ENCODE peak calls at places on chromosomes 6 and 20, in five cellular contexts. K is A549, G is ovary, R is colonic mucosa, X is fibroblast of lung. Y is an unnamed sample.

GRCh38 chr20:50054626-50055511 is 58.1 kb downstream of the UBE2V1 start:
- DNase-seq in G (peak; percentile 75), X (peak; percentile 60), K (no peak), R (no peak), Y (peak; percentile 76)

GRCh38 chr20:25007491-25008305 is 15.1 kb upstream of the APMAP start:
- DNase-seq in X (no peak), K (no peak), G (no peak), R (peak; percentile 16), Y (no peak)

GRCh38 chr20:13458860-13459451 is 179.8 kb downstream of the TASP1 start:
- DNase-seq in X (peak; percentile 30), K (peak; percentile 41), G (no peak), R (peak; percentile 22), Y (no peak)

GRCh38 chr6:7727150-7727950 is 1.5 kb downstream of the BMP6 start:
- DNase-seq in G (peak; percentile 25), R (no peak), K (peak; percentile 26), X (peak; percentile 24), Y (no peak)

GRCh38 chr6:54053893-54054391 is 57.3 kb upstream of the MLIP start:
- DNase-seq in K (no peak), R (peak; percentile 68), G (no peak), X (peak; percentile 98), Y (no peak)

GRCh38 chr6:7468382-7469081 is 72.9 kb upstream of the DSP start:
- DNase-seq in R (no peak), X (peak; percentile 56), G (peak; percentile 60), K (peak; percentile 64), Y (peak; percentile 77)

GRCh38 chr20:48398506-48399449 is 429.0 kb downstream of the PREX1 start:
- DNase-seq in X (peak; percentile 7), K (no peak), R (no peak), G (no peak), Y (no peak)

GRCh38 chr20:62651285-62652021 is 9.2 kb downstream of the SLCO4A1 start:
- DNase-seq in K (no peak), R (peak; percentile 68), G (peak; percentile 77), X (no peak), Y (no peak)

GRCh38 chr6:36127462-36128016 is 2.8 kb upstream of the MAPK13 start:
- DNase-seq in G (no peak), R (no peak), K (peak; percentile 40), X (peak; percentile 79), Y (no peak)

GRCh38 chr6:141026504-141026903 is 1106.2 kb upstream of the GJE1 start:
- DNase-seq in K (no peak), X (no peak), G (no peak), R (no peak), Y (no peak)

GRCh38 chr6:105850636-105851035 is 235.5 kb upstream of the PRDM1 start:
- DNase-seq in R (no peak), X (no peak), K (no peak), G (no peak), Y (no peak)

GRCh38 chr6:1039746-1040145 is 272.2 kb upstream of the FOXQ1 start:
- DNase-seq in G (no peak), R (no peak), K (no peak), X (no peak), Y (no peak)

GRCh38 chr6:110731196-110731595 is 84.1 kb downstream of the CDK19 start:
- DNase-seq in K (no peak), G (no peak), R (no peak), X (peak; percentile 51), Y (no peak)

GRCh38 chr6:150417899-150418824 is 49.4 kb downstream of the IYD start:
- DNase-seq in R (peak; percentile 50), G (no peak), X (peak; percentile 89), K (peak; percentile 68), Y (no peak)
- H3K4me3 ChIP-seq in R (peak overlapping the region; percentile 4), G (peak overlapping the region; percentile 27), X (peak overlapping the region; percentile 29), K (peak overlapping the region; percentile 37), Y (peak overlapping the region; percentile 57)

DNA sequence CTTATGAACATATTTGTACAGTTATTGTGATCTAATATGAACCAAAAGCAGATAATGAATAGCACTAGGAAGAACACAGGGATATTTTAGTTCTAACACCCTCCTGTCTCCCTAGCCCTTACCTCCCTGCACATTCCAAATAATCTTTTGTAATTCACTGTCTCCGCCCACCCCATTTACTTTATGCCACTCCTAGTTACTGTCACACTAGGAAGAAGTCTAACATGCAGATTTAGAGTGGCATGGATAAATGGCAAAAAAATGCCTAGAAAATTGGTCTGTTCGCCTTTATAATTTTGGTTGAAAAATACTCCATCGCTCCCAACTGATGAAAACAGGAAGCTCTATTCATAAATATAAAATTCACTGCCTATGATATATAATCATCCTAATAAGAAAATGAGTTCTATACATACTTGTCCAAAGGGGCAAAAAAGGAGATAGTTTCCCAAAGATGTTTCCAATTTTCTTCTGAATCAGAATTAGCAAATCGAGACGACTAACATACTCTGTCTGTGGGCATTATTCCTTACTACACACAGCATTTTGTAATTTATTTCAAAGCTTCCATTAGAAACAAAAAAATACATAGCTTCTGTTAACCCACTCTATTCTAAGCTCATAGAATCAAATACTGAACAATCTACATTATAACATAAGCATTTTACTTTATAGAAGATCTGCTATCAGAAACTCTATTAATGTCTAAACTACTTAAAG is 1.3 kb upstream of the RUNX2 start:
- DNase-seq in G (no peak), X (no peak), R (no peak), K (no peak), Y (no peak)
- H3K27ac ChIP-seq in G (no peak overlapping the region), X (no peak overlapping the region), R (no peak overlapping the region), K (no peak overlapping the region), Y (no peak overlapping the region)

DNA sequence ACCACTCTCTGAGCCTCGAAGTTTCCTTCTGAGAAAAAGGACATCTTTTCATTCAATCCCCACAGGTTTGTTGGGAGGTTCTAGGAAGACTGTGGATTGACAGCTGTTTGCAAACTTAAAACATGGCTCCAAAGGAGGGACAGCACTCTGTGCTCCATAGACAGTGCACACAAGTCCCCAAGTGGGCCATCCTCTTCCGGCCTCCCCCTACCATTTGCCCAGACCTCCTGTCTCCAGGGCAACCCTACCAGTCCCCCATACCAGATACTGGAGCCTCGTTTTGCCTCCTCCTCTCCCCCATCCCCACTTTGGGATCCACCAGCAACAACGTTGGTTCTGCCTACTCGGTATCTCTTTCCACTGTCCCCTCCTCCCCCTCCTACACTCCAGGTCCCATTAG is 8.5 kb upstream of the DLGAP4 start:
- DNase-seq in R (no peak), K (no peak), G (no peak), X (no peak), Y (no peak)
- H3K4me3 ChIP-seq in R (no peak overlapping the region), K (no peak overlapping the region), G (no peak overlapping the region), X (no peak overlapping the region), Y (no peak overlapping the region)

DNA sequence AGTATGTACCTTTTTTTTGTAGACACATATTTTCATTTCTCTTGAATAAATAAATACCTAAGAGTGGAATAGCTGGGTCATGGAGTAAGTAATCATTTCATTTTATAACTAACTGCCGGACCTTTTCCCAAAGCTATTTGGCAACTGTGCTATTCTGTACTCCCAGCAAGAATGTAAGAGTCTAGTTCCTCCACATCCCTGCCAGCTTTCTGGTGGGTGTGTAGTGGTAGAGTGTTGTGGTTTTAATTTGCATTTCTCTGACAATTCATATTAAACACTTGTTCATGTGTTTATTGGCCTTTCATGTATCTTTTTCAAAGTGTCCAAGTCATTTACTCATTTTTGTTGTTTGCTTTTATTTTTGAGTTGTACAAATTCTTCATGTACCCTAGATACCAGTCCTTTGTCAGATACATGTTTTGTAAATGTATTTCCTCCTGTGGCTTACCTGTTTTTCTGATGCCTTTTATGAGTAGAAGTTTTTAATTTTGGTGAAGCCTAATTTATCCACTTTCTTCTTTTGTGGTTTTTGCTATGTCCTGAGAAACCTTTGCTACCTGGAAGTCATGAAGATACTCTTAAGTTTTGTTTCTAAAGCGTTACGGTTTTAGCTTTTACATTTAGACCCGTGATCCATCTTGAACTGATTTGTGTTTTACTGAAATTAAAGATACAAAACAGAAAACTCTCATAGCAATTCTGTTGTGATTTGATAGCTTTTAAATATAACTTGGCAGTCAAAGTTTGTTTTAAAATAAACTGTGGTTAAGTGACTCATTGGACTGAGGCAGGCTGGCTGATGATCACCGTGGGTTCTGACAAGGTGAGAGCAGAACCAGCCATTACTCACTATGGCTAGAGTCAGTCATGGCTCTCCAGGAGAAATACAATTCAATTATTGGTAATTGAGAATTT is 7.9 kb downstream of the MYLIP start:
- DNase-seq in G (no peak), K (no peak), R (no peak), X (peak; percentile 93), Y (no peak)
- H3K27ac ChIP-seq in G (no peak overlapping the region), K (no peak overlapping the region), R (peak overlapping the region; percentile 31), X (peak overlapping the region; percentile 24), Y (no peak overlapping the region)

GRCh38 chr6:144138542-144138941 is 11.8 kb upstream of the STX11 start:
- DNase-seq in X (no peak), R (no peak), G (no peak), K (no peak), Y (no peak)

GRCh38 chr6:144139817-144140216 is 10.5 kb upstream of the STX11 start:
- DNase-seq in R (no peak), K (no peak), X (no peak), G (no peak), Y (no peak)

GRCh38 chr6:144141470-144141869 is 8.8 kb upstream of the STX11 start:
- DNase-seq in X (no peak), G (no peak), K (no peak), R (no peak), Y (no peak)

GRCh38 chr6:144143878-144144277 is 6.4 kb upstream of the STX11 start:
- DNase-seq in G (no peak), K (no peak), R (no peak), X (no peak), Y (no peak)

DNA sequence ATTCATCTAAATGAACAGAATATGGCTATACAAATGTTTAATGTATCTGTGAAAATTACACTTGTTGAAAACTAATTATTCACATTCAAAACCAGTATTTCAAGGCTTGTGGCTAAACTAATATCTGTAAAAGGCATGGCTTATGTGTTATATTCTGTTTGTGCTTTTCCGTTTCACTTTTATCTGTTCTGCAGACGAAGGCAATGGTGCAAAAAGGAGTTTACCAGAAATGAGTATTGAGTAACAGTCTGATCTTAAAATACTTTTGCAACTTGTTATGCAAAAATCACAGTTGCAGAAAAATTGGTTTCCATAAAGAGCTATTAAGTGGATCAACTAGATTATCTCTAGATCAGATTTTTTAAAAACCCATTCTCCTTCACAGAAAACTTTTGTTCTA is 9.5 kb upstream of the STX11 start:
- DNase-seq in G (no peak), R (no peak), X (no peak), K (no peak), Y (no peak)
- H3K4me3 ChIP-seq in G (no peak overlapping the region), R (no peak overlapping the region), X (no peak overlapping the region), K (no peak overlapping the region), Y (no peak overlapping the region)

GRCh38 chr6:168111911-168112310 is 32.9 kb upstream of the FRMD1 start:
- DNase-seq in K (no peak), G (no peak), X (no peak), R (no peak), Y (peak; percentile 17)
- H3K27ac ChIP-seq in K (no peak overlapping the region), G (no peak overlapping the region), X (no peak overlapping the region), R (no peak overlapping the region), Y (no peak overlapping the region)